ENCODE peak calls at places on chromosomes 3 and 15, in four cellular contexts. E, B, C and M are unnamed samples.

GRCh38 chr3:24886511-24886910 is 391.9 kb upstream of the THRB start:
- DNase-seq in E (no peak), B (no peak), C (no peak), M (no peak)

GRCh38 chr3:41632705-41633104 is 329.2 kb downstream of the ULK4 start:
- DNase-seq in E (no peak), B (no peak), C (no peak), M (no peak)

GRCh38 chr15:90029024-90029423 is 27.9 kb downstream of the ZNF710 start:
- DNase-seq in E (no peak), B (peak), C (no peak), M (peak)

GRCh38 chr3:149999421-149999820 is 28.7 kb upstream of the PFN2 start:
- DNase-seq in E (no peak), B (no peak), C (no peak), M (no peak)

GRCh38 chr3:153247331-153248311 is 85.6 kb downstream of the RAP2B start:
- DNase-seq in E (no peak), B (no peak), C (no peak), M (no peak)

GRCh38 chr15:100092034-100092433 is 249.7 kb downstream of the ADAMTS17 start:
- DNase-seq in E (no peak), B (no peak), C (no peak), M (no peak)

GRCh38 chr15:58748787-58749531 is 548 bp downstream of the ADAM10 start:
- DNase-seq in E (peak), B (peak), C (peak), M (peak)

GRCh38 chr3:138945646-138946553 is 1.0 kb downstream of the FOXL2 start:
- DNase-seq in E (no peak), B (peak), C (no peak), M (peak)